ENCODE peak calls at places on chromosome X, in seven cellular contexts. One of them, this sample, is unnamed.

GRCh38 chrX:101415180-101416130 is 7.4 kb downstream of the HNRNPH2 start:
- DNase-seq in lower lobe of right lung: no peak
- DNase-seq in Karpas-422: peak; percentile 89
- DNase-seq in stomach: no peak
- DNase-seq in psoas muscle: no peak
- DNase-seq in Peyer's patch: no peak
- DNase-seq in PC-9: no peak
- DNase-seq in this sample: peak; percentile 52

GRCh38 chrX:38970074-38970473 is 168.8 kb downstream of the MID1IP1 start:
- DNase-seq in lower lobe of right lung: no peak
- DNase-seq in Karpas-422: no peak
- DNase-seq in stomach: no peak
- DNase-seq in psoas muscle: no peak
- DNase-seq in Peyer's patch: no peak
- DNase-seq in PC-9: no peak
- DNase-seq in this sample: no peak

GRCh38 chrX:96052078-96052477 is 632.6 kb upstream of the DIAPH2 start:
- DNase-seq in lower lobe of right lung: no peak
- DNase-seq in Karpas-422: no peak
- DNase-seq in stomach: no peak
- DNase-seq in psoas muscle: no peak
- DNase-seq in Peyer's patch: no peak
- DNase-seq in PC-9: no peak
- DNase-seq in this sample: no peak

GRCh38 chrX:111244238-111244750 is 26.0 kb downstream of the CAPN6 start:
- DNase-seq in lower lobe of right lung: no peak
- DNase-seq in Karpas-422: peak; percentile 62
- DNase-seq in stomach: no peak
- DNase-seq in psoas muscle: no peak
- DNase-seq in Peyer's patch: no peak
- DNase-seq in PC-9: no peak
- DNase-seq in this sample: no peak

GRCh38 chrX:154417157-154417556 is 5.8 kb downstream of the TAFAZZIN start:
- DNase-seq in lower lobe of right lung: no peak
- DNase-seq in Karpas-422: no peak
- DNase-seq in stomach: no peak
- DNase-seq in psoas muscle: no peak
- DNase-seq in Peyer's patch: no peak
- DNase-seq in PC-9: no peak
- DNase-seq in this sample: no peak

GRCh38 chrX:120087289-120088017 is 10.0 kb upstream of the RHOXF2B start:
- DNase-seq in lower lobe of right lung: no peak
- DNase-seq in Karpas-422: no peak
- DNase-seq in stomach: no peak
- DNase-seq in psoas muscle: no peak
- DNase-seq in Peyer's patch: no peak
- DNase-seq in PC-9: no peak
- DNase-seq in this sample: no peak

GRCh38 chrX:110951472-110952269 is 144.3 kb upstream of the PAK3 start:
- DNase-seq in lower lobe of right lung: no peak
- DNase-seq in Karpas-422: no peak
- DNase-seq in stomach: no peak
- DNase-seq in psoas muscle: no peak
- DNase-seq in Peyer's patch: no peak
- DNase-seq in PC-9: no peak
- DNase-seq in this sample: no peak

GRCh38 chrX:24343719-24344118 is 16.7 kb upstream of the SUPT20HL1 start:
- DNase-seq in lower lobe of right lung: no peak
- DNase-seq in Karpas-422: peak; percentile 43
- DNase-seq in stomach: no peak
- DNase-seq in psoas muscle: no peak
- DNase-seq in Peyer's patch: no peak
- DNase-seq in PC-9: no peak
- DNase-seq in this sample: no peak

GRCh38 chrX:6151971-6152370 is 76.7 kb downstream of the NLGN4X start:
- DNase-seq in lower lobe of right lung: no peak
- DNase-seq in Karpas-422: no peak
- DNase-seq in stomach: no peak
- DNase-seq in psoas muscle: no peak
- DNase-seq in Peyer's patch: no peak
- DNase-seq in PC-9: no peak
- DNase-seq in this sample: no peak

GRCh38 chrX:149152941-149153340 is 352.2 kb downstream of the IDS start:
- DNase-seq in lower lobe of right lung: no peak
- DNase-seq in Karpas-422: no peak
- DNase-seq in stomach: no peak
- DNase-seq in psoas muscle: no peak
- DNase-seq in Peyer's patch: no peak
- DNase-seq in PC-9: no peak
- DNase-seq in this sample: no peak

GRCh38 chrX:119880552-119881437 is 9.2 kb downstream of the NDUFA1 start:
- DNase-seq in lower lobe of right lung: no peak
- DNase-seq in Karpas-422: peak; percentile 84
- DNase-seq in stomach: no peak
- DNase-seq in psoas muscle: no peak
- DNase-seq in Peyer's patch: no peak
- DNase-seq in PC-9: peak; percentile 67
- DNase-seq in this sample: peak; percentile 76

GRCh38 chrX:137313627-137314026 is 252.3 kb upstream of the ZIC3 start:
- DNase-seq in lower lobe of right lung: no peak
- DNase-seq in Karpas-422: no peak
- DNase-seq in stomach: no peak
- DNase-seq in psoas muscle: no peak
- DNase-seq in Peyer's patch: no peak
- DNase-seq in PC-9: no peak
- DNase-seq in this sample: no peak

GRCh38 chrX:143058096-143058495 is 32.4 kb downstream of the SPANXN4 start:
- DNase-seq in lower lobe of right lung: no peak
- DNase-seq in Karpas-422: no peak
- DNase-seq in stomach: no peak
- DNase-seq in psoas muscle: no peak
- DNase-seq in Peyer's patch: no peak
- DNase-seq in PC-9: no peak
- DNase-seq in this sample: no peak

GRCh38 chrX:112961981-112962380 is 121.3 kb upstream of the AMOT start:
- DNase-seq in lower lobe of right lung: no peak
- DNase-seq in Karpas-422: no peak
- DNase-seq in stomach: no peak
- DNase-seq in psoas muscle: no peak
- DNase-seq in Peyer's patch: no peak
- DNase-seq in PC-9: peak; percentile 94
- DNase-seq in this sample: no peak

GRCh38 chrX:118536687-118537461 is 41.3 kb downstream of the DOCK11 start:
- DNase-seq in lower lobe of right lung: no peak
- DNase-seq in Karpas-422: peak; percentile 81
- DNase-seq in stomach: no peak
- DNase-seq in psoas muscle: no peak
- DNase-seq in Peyer's patch: no peak
- DNase-seq in PC-9: peak; percentile 51
- DNase-seq in this sample: peak; percentile 38

DNA sequence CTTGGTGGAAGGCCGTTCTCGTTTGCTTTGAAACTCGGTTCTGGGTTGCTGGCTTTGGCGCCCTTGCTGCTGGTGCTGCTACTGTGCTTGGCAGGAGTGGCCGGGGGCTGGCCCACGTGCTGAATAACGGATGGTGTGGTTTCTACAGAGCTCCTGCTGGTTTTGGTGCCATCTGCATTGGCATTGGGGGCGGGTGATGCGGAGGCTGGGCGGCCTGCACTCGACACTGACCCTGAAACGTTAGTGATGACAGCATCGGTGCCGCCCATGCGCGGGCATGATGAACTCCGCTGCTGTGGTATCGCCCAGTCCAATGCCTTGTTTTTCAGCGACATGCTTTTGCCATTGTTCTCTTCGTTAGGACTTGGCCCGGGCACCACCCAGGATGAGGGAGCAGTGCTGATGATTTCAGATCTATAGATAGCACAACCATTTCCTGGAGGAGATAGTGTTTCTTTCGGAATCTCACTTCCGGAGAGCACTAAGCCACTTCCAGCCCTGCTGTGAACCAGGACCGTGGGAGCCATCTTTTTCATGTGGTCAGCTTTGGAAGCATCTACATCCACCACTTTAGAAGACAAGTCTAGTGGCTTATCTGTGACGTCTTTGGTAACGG is 24.2 kb downstream of the BCOR start:
- DNase-seq in lower lobe of right lung: no peak
- DNase-seq in Karpas-422: no peak
- DNase-seq in stomach: no peak
- DNase-seq in psoas muscle: peak; percentile 60
- DNase-seq in Peyer's patch: no peak
- DNase-seq in PC-9: no peak
- DNase-seq in this sample: no peak
- H3K36me3 ChIP-seq in lower lobe of right lung: peaks cover 72% of the 10 kb centered on the region
- H3K36me3 ChIP-seq in Karpas-422: no peaks in the 10 kb centered on the region
- H3K36me3 ChIP-seq in stomach: peaks cover 72% of the 10 kb centered on the region
- H3K36me3 ChIP-seq in psoas muscle: peaks cover 3% of the 10 kb centered on the region
- H3K36me3 ChIP-seq in Peyer's patch: peaks cover 55% of the 10 kb centered on the region
- H3K36me3 ChIP-seq in PC-9: no peaks in the 10 kb centered on the region
- H3K36me3 ChIP-seq in this sample: peaks cover 95% of the 10 kb centered on the region

GRCh38 chrX:1659664-1660461 is 45.0 kb downstream of the ASMT start:
- DNase-seq in lower lobe of right lung: no peak
- DNase-seq in Karpas-422: no peak
- DNase-seq in stomach: no peak
- DNase-seq in psoas muscle: no peak
- DNase-seq in Peyer's patch: no peak
- DNase-seq in PC-9: no peak
- DNase-seq in this sample: no peak

GRCh38 chrX:1656379-1656778 is 41.5 kb downstream of the ASMT start:
- DNase-seq in lower lobe of right lung: no peak
- DNase-seq in Karpas-422: peak; percentile 7
- DNase-seq in stomach: no peak
- DNase-seq in psoas muscle: no peak
- DNase-seq in Peyer's patch: no peak
- DNase-seq in PC-9: no peak
- DNase-seq in this sample: no peak

GRCh38 chrX:1661048-1661921 is 46.4 kb downstream of the ASMT start:
- DNase-seq in lower lobe of right lung: peak; percentile 79
- DNase-seq in Karpas-422: peak; percentile 99
- DNase-seq in stomach: peak; percentile 46
- DNase-seq in psoas muscle: peak; percentile 72
- DNase-seq in Peyer's patch: peak; percentile 62
- DNase-seq in PC-9: no peak
- DNase-seq in this sample: peak; percentile 68

GRCh38 chrX:1658083-1658463 is 43.2 kb downstream of the ASMT start:
- DNase-seq in lower lobe of right lung: no peak
- DNase-seq in Karpas-422: peak; percentile 68
- DNase-seq in stomach: no peak
- DNase-seq in psoas muscle: no peak
- DNase-seq in Peyer's patch: no peak
- DNase-seq in PC-9: no peak
- DNase-seq in this sample: peak; percentile 23

GRCh38 chrX:1657367-1658082 is 42.7 kb downstream of the ASMT start:
- DNase-seq in lower lobe of right lung: no peak
- DNase-seq in Karpas-422: peak; percentile 72
- DNase-seq in stomach: no peak
- DNase-seq in psoas muscle: no peak
- DNase-seq in Peyer's patch: no peak
- DNase-seq in PC-9: no peak
- DNase-seq in this sample: peak; percentile 28
- H3K4me3 ChIP-seq in lower lobe of right lung: peak overlapping the region; percentile 37
- H3K4me3 ChIP-seq in Karpas-422: peak overlapping the region; percentile 64
- H3K4me3 ChIP-seq in stomach: peak overlapping the region; percentile 11
- H3K4me3 ChIP-seq in psoas muscle: no peak overlapping the region
- H3K4me3 ChIP-seq in Peyer's patch: peak overlapping the region; percentile 30
- H3K4me3 ChIP-seq in PC-9: no peak overlapping the region
- H3K4me3 ChIP-seq in this sample: no peak overlapping the region

GRCh38 chrX:53563324-53563723 is 123.2 kb downstream of the HUWE1 start:
- DNase-seq in lower lobe of right lung: no peak
- DNase-seq in Karpas-422: no peak
- DNase-seq in stomach: no peak
- DNase-seq in psoas muscle: no peak
- DNase-seq in Peyer's patch: no peak
- DNase-seq in PC-9: no peak
- DNase-seq in this sample: no peak
- H3K36me3 ChIP-seq in lower lobe of right lung: peaks cover 97% of the 10 kb centered on the region
- H3K36me3 ChIP-seq in Karpas-422: peaks cover 41% of the 10 kb centered on the region
- H3K36me3 ChIP-seq in stomach: peaks cover 99% of the 10 kb centered on the region
- H3K36me3 ChIP-seq in psoas muscle: peaks cover 14% of the 10 kb centered on the region
- H3K36me3 ChIP-seq in Peyer's patch: peaks cover 77% of the 10 kb centered on the region
- H3K36me3 ChIP-seq in PC-9: no peaks in the 10 kb centered on the region
- H3K36me3 ChIP-seq in this sample: peaks cover 98% of the 10 kb centered on the region

GRCh38 chrX:49878128-49878833 is 1.0 kb upstream of the USP27X start:
- DNase-seq in lower lobe of right lung: no peak
- DNase-seq in Karpas-422: no peak
- DNase-seq in stomach: no peak
- DNase-seq in psoas muscle: no peak
- DNase-seq in Peyer's patch: no peak
- DNase-seq in PC-9: no peak
- DNase-seq in this sample: no peak
- H3K4me3 ChIP-seq in lower lobe of right lung: peak overlapping the region; percentile 60
- H3K4me3 ChIP-seq in Karpas-422: no peak overlapping the region
- H3K4me3 ChIP-seq in stomach: peak overlapping the region; percentile 64
- H3K4me3 ChIP-seq in psoas muscle: peak overlapping the region; percentile 70
- H3K4me3 ChIP-seq in Peyer's patch: peak overlapping the region; percentile 69
- H3K4me3 ChIP-seq in PC-9: peak overlapping the region; percentile 48
- H3K4me3 ChIP-seq in this sample: peak overlapping the region; percentile 65

DNA sequence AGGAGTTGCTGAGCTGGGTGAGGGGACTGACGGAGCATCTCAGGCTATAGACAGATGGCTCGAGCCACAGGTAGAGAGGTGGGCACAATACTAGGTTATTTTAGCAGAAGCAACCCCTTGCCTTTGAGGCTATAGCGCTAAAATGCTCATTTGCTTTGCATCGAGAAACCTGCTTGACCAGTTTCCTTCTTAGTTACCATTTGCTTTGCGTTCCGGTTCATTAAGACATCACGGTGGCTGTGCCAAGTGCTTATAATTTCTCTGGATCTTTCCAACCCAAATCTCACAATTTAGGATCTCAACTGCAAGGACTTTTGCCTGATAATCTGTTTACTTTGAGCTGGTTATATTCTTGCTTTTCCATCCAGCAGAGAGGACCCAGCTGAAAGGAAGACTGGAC is 40.8 kb downstream of the DLG3 start:
- DNase-seq in lower lobe of right lung: no peak
- DNase-seq in Karpas-422: no peak
- DNase-seq in stomach: no peak
- DNase-seq in psoas muscle: no peak
- DNase-seq in Peyer's patch: no peak
- DNase-seq in PC-9: peak; percentile 38
- DNase-seq in this sample: no peak
- H3K36me3 ChIP-seq in lower lobe of right lung: no peaks in the 10 kb centered on the region
- H3K36me3 ChIP-seq in Karpas-422: no peaks in the 10 kb centered on the region
- H3K36me3 ChIP-seq in stomach: no peaks in the 10 kb centered on the region
- H3K36me3 ChIP-seq in psoas muscle: no peaks in the 10 kb centered on the region
- H3K36me3 ChIP-seq in Peyer's patch: no peaks in the 10 kb centered on the region
- H3K36me3 ChIP-seq in PC-9: peaks cover 3% of the 10 kb centered on the region
- H3K36me3 ChIP-seq in this sample: peaks cover 53% of the 10 kb centered on the region

This sample was measured in HAP-1.